ENCODE peak calls at places on chromosomes 1 and 21, in nine cellular contexts. E is occipital lobe; I is ELR; D is T-helper 2 cell; O is activated CD8-positive, alpha-beta memory T cell treated with anti-CD3 and anti-CD28 coated beads, Interleukin-2, amount 50 U/mL, for 48 hours; U is activated T-cell treated with anti-CD3 and anti-CD28 coated beads for 1 hour; H is endothelial cell; J is lower leg skin; K is activated gamma-delta T cell. X is an unnamed sample.

GRCh38 chr1:36109041-36109679 is 15.9 kb downstream of the COL8A2 start:
- DNase-seq in E (no peak), I (peak), D (no peak), O (peak), U (peak), H (no peak), J (no peak), K (no peak), X (no peak)

GRCh38 chr1:48414264-48414663 is 57.7 kb downstream of the SPATA6 start:
- DNase-seq in E (no peak), I (no peak), D (no peak), O (no peak), U (no peak), H (no peak), J (no peak), K (no peak), X (no peak)

GRCh38 chr21:38988211-38989096 is 182.7 kb downstream of the ETS2 start:
- DNase-seq in E (no peak), I (no peak), D (no peak), O (no peak), U (no peak), H (no peak), J (peak), K (no peak), X (no peak)

GRCh38 chr1:151946366-151946764 is 37.1 kb upstream of the THEM4 start:
- DNase-seq in E (no peak), I (peak), D (no peak), O (no peak), U (no peak), H (no peak), J (no peak), K (no peak), X (no peak)

GRCh38 chr1:101971309-101971708 is 25.4 kb downstream of the OLFM3 start:
- DNase-seq in E (no peak), I (peak), D (no peak), O (no peak), U (no peak), H (no peak), J (no peak), K (no peak), X (no peak)

GRCh38 chr1:94884101-94884875 is 42.6 kb downstream of the CNN3 start:
- DNase-seq in E (no peak), I (peak), D (no peak), O (no peak), U (no peak), H (peak), J (no peak), K (no peak), X (no peak)

GRCh38 chr1:115883240-115883639 is 42.3 kb upstream of the NHLH2 start:
- DNase-seq in E (no peak), I (no peak), D (no peak), O (no peak), U (no peak), H (no peak), J (no peak), K (no peak), X (no peak)

GRCh38 chr1:229781453-229781852 is 155.4 kb downstream of the URB2 start:
- DNase-seq in E (no peak), I (no peak), D (no peak), O (no peak), U (no peak), H (no peak), J (peak), K (no peak), X (peak)

GRCh38 chr1:168693197-168693871 is 35.7 kb downstream of the DPT start:
- DNase-seq in E (no peak), I (no peak), D (no peak), O (no peak), U (no peak), H (no peak), J (no peak), K (no peak), X (no peak)

GRCh38 chr1:222975472-222976122 is 160.8 kb downstream of the DISP1 start:
- DNase-seq in E (no peak), I (peak), D (no peak), O (no peak), U (no peak), H (no peak), J (no peak), K (no peak), X (no peak)

GRCh38 chr1:226611301-226611700 is 62.7 kb downstream of the STUM start:
- DNase-seq in E (no peak), I (no peak), D (no peak), O (no peak), U (no peak), H (no peak), J (no peak), K (no peak), X (no peak)

GRCh38 chr1:21927531-21928237 is 9.4 kb downstream of the HSPG2 start:
- DNase-seq in E (no peak), I (no peak), D (no peak), O (no peak), U (no peak), H (no peak), J (peak), K (no peak), X (no peak)

GRCh38 chr1:212415107-212415841 is 588 bp upstream of the PACC1 start:
- DNase-seq in E (peak), I (no peak), D (no peak), O (peak), U (no peak), H (no peak), J (no peak), K (no peak), X (no peak)

GRCh38 chr1:53346007-53346813 is 18.3 kb upstream of the LRP8 start:
- DNase-seq in E (no peak), I (no peak), D (no peak), O (peak), U (no peak), H (no peak), J (no peak), K (no peak), X (no peak)

GRCh38 chr1:204307334-204307883 is 52.3 kb downstream of the PLEKHA6 start:
- DNase-seq in E (peak), I (peak), D (no peak), O (no peak), U (no peak), H (peak), J (no peak), K (no peak), X (no peak)

GRCh38 chr1:234969630-234970370 is 158.8 kb downstream of the TOMM20 start:
- DNase-seq in E (peak), I (peak), D (no peak), O (peak), U (no peak), H (no peak), J (no peak), K (no peak), X (peak)

GRCh38 chr1:29690156-29690555 is 453.8 kb downstream of the PTPRU start:
- DNase-seq in E (no peak), I (no peak), D (no peak), O (no peak), U (no peak), H (no peak), J (no peak), K (no peak), X (no peak)

GRCh38 chr21:37496972-37497371 is 130.4 kb downstream of the DYRK1A start:
- DNase-seq in E (no peak), I (peak), D (no peak), O (no peak), U (no peak), H (no peak), J (no peak), K (no peak), X (no peak)

GRCh38 chr1:55519937-55520683 is 304.9 kb upstream of the USP24 start:
- DNase-seq in E (no peak), I (peak), D (no peak), O (no peak), U (no peak), H (no peak), J (no peak), K (no peak), X (no peak)

GRCh38 chr1:41731631-41732030 is 187.1 kb downstream of the HIVEP3 start:
- DNase-seq in E (no peak), I (no peak), D (no peak), O (no peak), U (no peak), H (no peak), J (no peak), K (no peak), X (no peak)

GRCh38 chr1:240169188-240169587 is 77.5 kb downstream of the FMN2 start:
- DNase-seq in E (no peak), I (peak), D (no peak), O (no peak), U (no peak), H (no peak), J (no peak), K (no peak), X (no peak)

GRCh38 chr1:94230920-94231319 is 6.5 kb downstream of the ARHGAP29 start:
- DNase-seq in E (no peak), I (no peak), D (no peak), O (no peak), U (no peak), H (no peak), J (no peak), K (no peak), X (no peak)